ENCODE peak calls at places on chromosomes 3 and 15, in five cellular contexts. K is SJSA1, Q is heart right ventricle, B is mesothelial cell of epicardium, J is GM10248. M is an unnamed sample.

GRCh38 chr3:143699351-143699750 is 148.9 kb downstream of the SLC9A9 start:
- DNase-seq in K (no peak), Q (no peak), B (no peak), J (no peak), M (no peak)

GRCh38 chr3:71132995-71133730 is 450.4 kb downstream of the FOXP1 start:
- DNase-seq in K (no peak), Q (no peak), B (no peak), J (no peak), M (no peak)

GRCh38 chr15:34493001-34493400 is 55.4 kb upstream of the GOLGA8A start:
- DNase-seq in K (no peak), Q (no peak), B (no peak), J (no peak), M (no peak)

GRCh38 chr15:76342382-76343201 is 6.0 kb downstream of the ISL2 start:
- DNase-seq in K (no peak), Q (no peak), B (peak), J (no peak), M (no peak)

GRCh38 chr15:63553388-63553791 is 43.8 kb upstream of the FBXL22 start:
- DNase-seq in K (peak), Q (peak), B (no peak), J (no peak), M (peak)

GRCh38 chr3:20739814-20740213 is 553.8 kb upstream of the SGO1 start:
- DNase-seq in K (no peak), Q (no peak), B (no peak), J (no peak), M (no peak)

GRCh38 chr3:105423392-105423791 is 56.7 kb downstream of the ALCAM start:
- DNase-seq in K (no peak), Q (no peak), B (no peak), J (no peak), M (no peak)

GRCh38 chr3:180478695-180479094 is 123.3 kb upstream of the TTC14 start:
- DNase-seq in K (no peak), Q (no peak), B (no peak), J (no peak), M (no peak)

GRCh38 chr3:183638092-183638644 is 2.7 kb downstream of the KLHL24 start:
- DNase-seq in K (no peak), Q (no peak), B (no peak), J (no peak), M (no peak)

GRCh38 chr3:24683090-24683489 is 188.4 kb upstream of the THRB start:
- DNase-seq in K (no peak), Q (no peak), B (no peak), J (no peak), M (no peak)

GRCh38 chr3:98596902-98597500 is 3.6 kb upstream of the CPOX start:
- DNase-seq in K (peak), Q (no peak), B (no peak), J (no peak), M (peak)

M was measured in AML-193.